ENCODE peak calls at places on chromosomes 12 and 14, in five cellular contexts. D is fibroblast of lung, I is endothelial cell, J is HFF-Myc, F is B cell. E is an unnamed sample.

GRCh38 chr12:89906178-89906577 is 197.5 kb upstream of the ATP2B1 start:
- DNase-seq in D (no peak), I (no peak), J (no peak), F (no peak), E (no peak)

GRCh38 chr12:49200882-49201594 is 12.2 kb upstream of the TUBA1A start:
- DNase-seq in D (peak), I (no peak), J (no peak), F (peak), E (peak)

GRCh38 chr14:72710212-72710611 is 183.7 kb downstream of the DPF3 start:
- DNase-seq in D (peak), I (no peak), J (no peak), F (no peak), E (no peak)

GRCh38 chr14:100440207-100440631 is 117.1 kb downstream of the SLC25A47 start:
- DNase-seq in D (peak), I (peak), J (no peak), F (no peak), E (peak)

GRCh38 chr12:11559941-11560340 is 89.5 kb upstream of the ETV6 start:
- DNase-seq in D (no peak), I (no peak), J (no peak), F (no peak), E (no peak)

GRCh38 chr14:76112889-76113611 is 38.7 kb upstream of the GPATCH2L start:
- DNase-seq in D (no peak), I (no peak), J (no peak), F (no peak), E (no peak)

GRCh38 chr14:57346741-57347140 is 43.6 kb upstream of the NAA30 start:
- DNase-seq in D (no peak), I (no peak), J (no peak), F (no peak), E (no peak)

GRCh38 chr14:21346532-21347135 is 37.2 kb downstream of the SUPT16H start:
- DNase-seq in D (peak), I (no peak), J (peak), F (no peak), E (no peak)

GRCh38 chr12:88897723-88898122 is 317.5 kb upstream of the KITLG start:
- DNase-seq in D (peak), I (no peak), J (no peak), F (no peak), E (no peak)

GRCh38 chr12:18747960-18748359 is 10.0 kb downstream of the CAPZA3 start:
- DNase-seq in D (peak), I (no peak), J (peak), F (no peak), E (no peak)

GRCh38 chr14:32028599-32028998 is 48.5 kb upstream of the ARHGAP5 start:
- DNase-seq in D (no peak), I (no peak), J (peak), F (peak), E (no peak)

GRCh38 chr14:68938515-68939423 is 40.3 kb downstream of the ACTN1 start:
- DNase-seq in D (peak), I (no peak), J (no peak), F (no peak), E (no peak)

GRCh38 chr12:52347546-52348510 is 19.5 kb downstream of the KRT85 start:
- DNase-seq in D (no peak), I (no peak), J (no peak), F (no peak), E (no peak)

GRCh38 chr14:94129111-94129757 is at the start of gene IFI27L2:
- DNase-seq in D (peak), I (peak), J (no peak), F (peak), E (peak)

GRCh38 chr12:5244513-5244972 is 187.4 kb upstream of the NTF3 start:
- DNase-seq in D (no peak), I (no peak), J (no peak), F (peak), E (no peak)

GRCh38 chr12:89355243-89356068 is 3.2 kb upstream of the DUSP6 start:
- DNase-seq in D (peak), I (no peak), J (no peak), F (no peak), E (no peak)

GRCh38 chr12:58416211-58416610 is 474.8 kb downstream of the ATP23 start:
- DNase-seq in D (peak), I (no peak), J (peak), F (no peak), E (no peak)

GRCh38 chr12:27822076-27822712 is 42.2 kb upstream of the MANSC4 start:
- DNase-seq in D (peak), I (no peak), J (peak), F (peak), E (peak)

GRCh38 chr12:64737539-64737938 is 21.7 kb downstream of the GNS start:
- DNase-seq in D (no peak), I (no peak), J (no peak), F (no peak), E (no peak)

GRCh38 chr12:8911606-8912268 is 2.6 kb upstream of the PHC1 start:
- DNase-seq in D (no peak), I (no peak), J (no peak), F (no peak), E (no peak)

GRCh38 chr12:127194176-127194575 is 1072.8 kb upstream of the TMEM132C start:
- DNase-seq in D (no peak), I (no peak), J (no peak), F (no peak), E (no peak)

GRCh38 chr14:56196274-56196673 is 78.1 kb downstream of the PELI2 start:
- DNase-seq in D (peak), I (no peak), J (no peak), F (no peak), E (no peak)

GRCh38 chr12:20931894-20932293 is 121.4 kb downstream of the SLCO1B3 start:
- DNase-seq in D (no peak), I (no peak), J (no peak), F (no peak), E (no peak)

GRCh38 chr12:32918890-32919791 is 22.6 kb upstream of the PKP2 start:
- DNase-seq in D (peak), I (no peak), J (no peak), F (no peak), E (peak)
- TF ChIP-seq CTCF in D (peak), I (peak), J (no peak), F (no peak), E (no peak)

GRCh38 chr12:13362260-13362841 is 165.8 kb downstream of the EMP1 start:
- DNase-seq in D (peak), I (peak), J (no peak), F (peak), E (peak)
- TF ChIP-seq CTCF in D (peak), I (peak), J (peak), F (peak), E (peak)

DNA sequence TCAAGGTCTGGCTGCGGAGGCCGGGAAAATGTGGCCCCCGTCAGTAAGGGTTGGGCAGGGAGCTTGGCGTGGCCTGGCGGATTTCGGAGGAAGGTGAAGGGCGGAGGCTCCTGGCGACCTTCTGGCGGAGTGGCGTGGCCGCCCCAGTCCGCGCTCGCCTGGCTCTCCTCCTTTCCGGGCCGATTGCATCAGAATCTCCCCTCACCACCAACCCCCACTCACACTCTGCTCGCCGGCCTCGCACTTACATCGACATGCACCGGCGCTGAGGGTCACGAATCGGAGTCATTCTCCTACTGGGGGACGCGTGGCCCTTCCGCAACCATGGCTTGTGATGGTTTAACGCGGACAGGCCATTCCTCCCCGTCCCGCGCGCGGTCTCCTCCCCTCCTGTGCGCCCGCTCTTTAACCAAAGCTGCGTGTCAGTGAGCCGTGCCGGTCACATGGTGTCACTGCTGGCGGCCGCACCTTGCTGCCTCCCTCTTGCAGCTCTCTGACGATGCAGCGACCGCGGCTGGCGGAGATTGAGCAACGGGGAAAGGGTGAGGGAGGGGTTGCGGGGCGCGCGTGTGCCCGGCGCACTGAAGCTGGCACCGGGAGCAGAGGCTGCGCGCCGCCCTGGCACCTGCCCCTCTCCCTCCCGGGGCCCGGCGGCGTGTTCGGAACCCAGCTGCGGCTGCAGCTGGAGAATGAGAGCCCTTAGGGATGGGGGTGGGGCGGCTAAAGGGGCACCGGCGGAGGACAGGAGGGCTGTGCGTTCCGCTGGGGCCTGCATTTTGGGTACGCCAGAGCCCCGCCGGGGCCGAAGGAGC is at the start of gene SLC38A1:
- DNase-seq in D (peak), I (peak), J (no peak), F (peak), E (peak)
- TF ChIP-seq CTCF in D (no peak), I (no peak), J (no peak), F (no peak), E (peak)

GRCh38 chr12:124418156-124418555 is 123.3 kb downstream of the RFLNA start:
- DNase-seq in D (no peak), I (no peak), J (no peak), F (no peak), E (no peak)
- TF ChIP-seq CTCF in D (no peak), I (no peak), J (no peak), F (no peak), E (no peak)

GRCh38 chr12:75628511-75628910 is 117.1 kb upstream of the KRR1 start:
- DNase-seq in D (no peak), I (no peak), J (no peak), F (no peak), E (no peak)

GRCh38 chr12:75628916-75629315 is 117.5 kb upstream of the KRR1 start:
- DNase-seq in D (no peak), I (no peak), J (no peak), F (no peak), E (no peak)

GRCh38 chr12:75622492-75622891 is 111.1 kb upstream of the KRR1 start:
- DNase-seq in D (no peak), I (no peak), J (no peak), F (no peak), E (no peak)

GRCh38 chr12:75623631-75624118 is 112.3 kb upstream of the KRR1 start:
- DNase-seq in D (peak), I (no peak), J (peak), F (no peak), E (no peak)
- TF ChIP-seq CTCF in D (no peak), I (no peak), J (no peak), F (no peak), E (no peak)

GRCh38 chr12:121888083-121888477 is 510 bp upstream of the PSMD9 start:
- DNase-seq in D (no peak), I (no peak), J (no peak), F (no peak), E (no peak)
- TF ChIP-seq CTCF in D (no peak), I (no peak), J (no peak), F (no peak), E (no peak)

GRCh38 chr12:2944401-2945047 is 14.7 kb upstream of the TEAD4 start:
- DNase-seq in D (peak), I (peak), J (no peak), F (peak), E (peak)
- TF ChIP-seq CTCF in D (peak), I (peak), J (peak), F (peak), E (peak)

DNA sequence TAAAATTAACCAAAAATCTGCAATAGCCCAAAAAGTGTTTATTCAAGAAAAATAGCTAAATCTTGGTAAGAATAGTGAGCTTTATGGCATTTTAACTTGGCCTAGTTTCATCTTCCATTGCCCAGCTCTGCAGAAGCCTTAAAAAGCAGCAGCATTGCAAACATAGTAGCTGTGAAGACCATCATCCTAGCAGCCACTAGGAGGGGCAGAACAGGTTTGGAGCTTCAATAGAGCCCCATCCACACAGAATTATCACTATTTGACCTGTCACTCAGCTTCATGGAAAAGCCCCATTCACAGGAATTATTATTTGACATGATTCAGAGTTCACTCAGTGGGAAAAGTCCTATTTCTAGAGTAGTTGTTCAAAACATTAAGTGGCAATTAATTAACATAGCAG is 7.3 kb downstream of the CLEC14A start:
- DNase-seq in D (no peak), I (no peak), J (no peak), F (no peak), E (no peak)
- TF ChIP-seq CTCF in D (peak), I (no peak), J (peak), F (no peak), E (no peak)